ENCODE peak calls at places on chromosomes 3 and 15, in eight cellular contexts. Z is A549, L is spleen, C is IMR-90, K is heart left ventricle, B is lower leg skin, J is GM12891, U is transverse colon. W is an unnamed sample.
A peak's percentile ranks its signal among the peaks of the same experiment; 100 is the strongest.

GRCh38 chr15:88788036-88788435 is 15.2 kb upstream of the ACAN start:
- DNase-seq in Z (no peak), L (no peak), C (no peak), K (no peak), B (no peak), J (no peak), U (no peak), W (no peak)

GRCh38 chr3:45953536-45953935 is 10.3 kb downstream of the CXCR6 start:
- DNase-seq in Z (no peak), L (no peak), C (no peak), K (no peak), B (no peak), J (no peak), U (no peak), W (no peak)

GRCh38 chr3:51799879-51800757 is 21.1 kb upstream of the IQCF6 start:
- DNase-seq in Z (peak; percentile 33), L (no peak), C (peak; percentile 82), K (no peak), B (no peak), J (no peak), U (no peak), W (no peak)

GRCh38 chr3:163708428-163708827 is 1369.9 kb downstream of the SI start:
- DNase-seq in Z (no peak), L (no peak), C (no peak), K (no peak), B (no peak), J (no peak), U (no peak), W (no peak)

GRCh38 chr3:13824521-13825316 is 55.2 kb downstream of the WNT7A start:
- DNase-seq in Z (no peak), L (peak; percentile 29), C (no peak), K (no peak), B (no peak), J (no peak), U (no peak), W (peak; percentile 46)

GRCh38 chr3:190883973-190884832 is 21.7 kb upstream of the GMNC start:
- DNase-seq in Z (no peak), L (no peak), C (peak; percentile 66), K (no peak), B (peak; percentile 28), J (peak; percentile 14), U (peak; percentile 21), W (no peak)

GRCh38 chr3:134751831-134752230 is 43.2 kb upstream of the EPHB1 start:
- DNase-seq in Z (no peak), L (no peak), C (no peak), K (no peak), B (no peak), J (no peak), U (no peak), W (no peak)

GRCh38 chr3:157135671-157136396 is 24.1 kb downstream of the CCNL1 start:
- DNase-seq in Z (peak; percentile 15), L (no peak), C (peak; percentile 72), K (no peak), B (no peak), J (no peak), U (no peak), W (no peak)

GRCh38 chr3:177452487-177452886 is 255.2 kb upstream of the TBL1XR1 start:
- DNase-seq in Z (no peak), L (no peak), C (peak; percentile 94), K (no peak), B (no peak), J (no peak), U (no peak), W (no peak)

GRCh38 chr15:40275954-40276353 is 6.9 kb downstream of the ANKRD63 start:
- DNase-seq in Z (no peak), L (no peak), C (no peak), K (no peak), B (no peak), J (no peak), U (no peak), W (no peak)

GRCh38 chr15:22903427-22903826 is 65.0 kb downstream of the NIPA2 start:
- DNase-seq in Z (no peak), L (peak; percentile 61), C (no peak), K (no peak), B (no peak), J (no peak), U (no peak), W (no peak)

GRCh38 chr3:56860948-56861347 is 59.2 kb upstream of the ARHGEF3 start:
- DNase-seq in Z (no peak), L (no peak), C (no peak), K (no peak), B (no peak), J (no peak), U (no peak), W (no peak)

GRCh38 chr3:45079715-45080114 is 53.6 kb downstream of the CLEC3B start:
- DNase-seq in Z (no peak), L (no peak), C (no peak), K (no peak), B (no peak), J (no peak), U (no peak), W (no peak)

GRCh38 chr3:160677459-160677901 is 520 bp downstream of the ARL14 start:
- DNase-seq in Z (peak; percentile 24), L (no peak), C (peak; percentile 9), K (no peak), B (no peak), J (no peak), U (peak; percentile 37), W (no peak)

GRCh38 chr15:38818156-38818745 is 253.6 kb upstream of the RASGRP1 start:
- DNase-seq in Z (no peak), L (no peak), C (no peak), K (no peak), B (no peak), J (no peak), U (no peak), W (peak; percentile 68)

GRCh38 chr3:124916837-124917409 is 17.6 kb downstream of the MUC13 start:
- DNase-seq in Z (no peak), L (no peak), C (no peak), K (peak; percentile 37), B (no peak), J (no peak), U (no peak), W (no peak)

GRCh38 chr15:90340345-90340744 is 11.7 kb upstream of the ZNF774 start:
- DNase-seq in Z (no peak), L (no peak), C (no peak), K (no peak), B (no peak), J (no peak), U (peak; percentile 78), W (no peak)

GRCh38 chr3:150956376-150956775 is 16.2 kb downstream of the CLRN1 start:
- DNase-seq in Z (no peak), L (no peak), C (peak; percentile 42), K (no peak), B (no peak), J (no peak), U (no peak), W (no peak)

GRCh38 chr3:178476886-178477285 is 59.4 kb upstream of the KCNMB2 start:
- DNase-seq in Z (no peak), L (no peak), C (no peak), K (no peak), B (no peak), J (no peak), U (no peak), W (no peak)

DNA sequence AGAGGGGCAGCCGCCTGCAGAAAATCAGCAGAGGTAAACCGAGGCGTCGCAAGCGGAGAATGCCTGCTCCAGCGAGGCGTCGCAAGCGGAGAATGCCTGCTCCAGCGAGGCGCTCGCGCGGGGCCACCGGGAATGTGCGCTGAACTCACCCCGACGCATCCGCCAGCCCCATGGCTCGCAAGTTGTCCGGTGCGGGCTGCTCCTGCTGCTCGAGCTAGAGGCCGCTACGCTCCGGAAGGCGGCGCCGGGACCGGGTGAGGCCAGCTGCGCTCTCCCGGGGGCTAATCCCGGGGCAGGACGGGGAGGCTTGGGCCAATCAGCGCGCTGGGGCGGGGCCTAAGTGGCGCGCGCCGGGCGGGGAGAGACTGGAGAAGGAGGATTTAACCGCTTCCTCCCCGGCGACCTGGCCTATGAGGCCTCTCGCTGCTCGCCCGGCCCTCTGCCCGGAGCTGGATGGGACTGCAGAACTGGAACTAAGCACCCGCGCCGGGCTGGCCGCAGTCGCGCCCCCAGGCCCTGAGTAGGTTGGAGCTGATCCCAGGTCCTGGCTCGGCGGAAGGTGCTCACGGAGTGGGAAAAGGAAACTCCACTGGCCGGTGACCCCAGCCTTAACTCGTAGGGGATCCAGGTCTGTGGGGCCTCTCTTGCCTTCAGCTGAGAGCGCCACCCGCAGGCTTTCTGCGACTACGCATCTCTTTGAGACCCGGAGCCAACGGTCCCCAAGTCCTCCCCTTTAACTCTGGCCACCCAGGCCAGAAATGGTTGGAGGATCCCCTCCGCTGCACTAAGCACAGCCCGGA is at the start of gene SLC26A6:
- DNase-seq in Z (peak; percentile 98), L (peak; percentile 100), C (peak; percentile 93), K (peak; percentile 98), B (peak; percentile 94), J (peak; percentile 100), U (peak; percentile 99), W (peak; percentile 98)
- TF ChIP-seq POLR2A in Z (peak; percentile 45), L (no peak), C (no peak), K (peak; percentile 62), B (no peak), J (no peak), U (peak; percentile 79), W (no peak)

GRCh38 chr3:15647629-15648167 is 46.2 kb downstream of the BTD start:
- DNase-seq in Z (no peak), L (no peak), C (peak; percentile 99), K (peak; percentile 33), B (no peak), J (peak; percentile 47), U (peak; percentile 54), W (no peak)
- TF ChIP-seq POLR2A in Z (no peak), L (no peak), C (peak; percentile 65), K (no peak), B (no peak), J (no peak), U (no peak), W (no peak)

DNA sequence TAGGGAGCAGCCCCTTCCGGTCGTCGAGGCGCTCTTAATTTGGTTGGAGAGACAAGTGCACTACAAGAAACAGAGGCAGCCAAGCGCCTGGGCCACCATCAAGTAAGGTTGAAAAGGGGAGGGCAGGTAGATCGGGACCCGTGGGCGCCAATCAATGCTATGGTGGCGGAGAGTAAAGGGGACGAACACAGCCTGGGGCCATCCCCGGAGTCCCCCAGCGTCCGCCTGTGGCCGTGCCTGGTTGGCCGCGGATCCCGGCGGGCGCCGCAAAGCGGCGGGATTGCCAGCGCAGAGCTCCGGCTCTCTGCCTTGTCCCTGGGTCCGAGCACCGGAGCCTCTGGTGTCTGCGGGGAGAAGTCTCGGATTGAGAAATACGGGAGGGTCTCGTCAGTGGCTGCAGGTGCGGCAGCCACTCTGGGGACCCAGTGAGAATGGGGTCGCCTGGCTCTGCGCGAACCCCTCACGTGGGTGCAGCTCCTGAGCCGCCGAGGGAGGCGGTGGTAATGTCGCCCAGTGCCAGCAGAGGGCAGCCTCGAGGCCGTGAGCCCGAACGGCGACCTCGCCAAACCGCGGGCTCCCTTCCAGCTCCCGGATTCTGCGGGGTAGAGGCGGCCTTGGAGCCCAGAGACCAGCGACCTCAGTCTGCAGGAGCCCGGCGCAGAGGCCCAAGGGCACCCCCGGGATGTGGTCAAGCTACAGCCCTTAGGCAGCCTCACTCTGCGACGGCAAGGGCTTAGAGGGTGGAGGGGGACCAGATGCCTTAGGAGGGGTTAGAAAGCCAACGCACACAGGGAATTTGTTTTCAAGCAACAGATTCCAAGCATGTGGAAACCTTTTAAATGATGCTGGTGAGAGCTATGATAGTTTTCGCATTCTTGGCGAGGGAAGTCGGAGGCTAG is 10.8 kb downstream of the FOXL2 start:
- DNase-seq in Z (peak; percentile 75), L (peak; percentile 93), C (peak; percentile 29), K (peak; percentile 65), B (peak; percentile 52), J (peak; percentile 86), U (peak; percentile 69), W (peak; percentile 84)
- TF ChIP-seq POLR2A in Z (peak; percentile 15), L (no peak), C (no peak), K (no peak), B (no peak), J (no peak), U (no peak), W (no peak)

GRCh38 chr15:63599401-63600000 is 2.3 kb downstream of the FBXL22 start:
- DNase-seq in Z (peak; percentile 74), L (peak; percentile 90), C (no peak), K (peak; percentile 63), B (peak; percentile 60), J (peak; percentile 29), U (peak; percentile 82), W (peak; percentile 92)
- TF ChIP-seq POLR2A in Z (no peak), L (no peak), C (no peak), K (no peak), B (no peak), J (no peak), U (peak; percentile 38), W (no peak)